ENCODE peak calls at places on chromosomes 16 and 17, in nine cellular contexts. R is colonic mucosa; G is ovary; T is breast epithelium; X is CD8-positive, alpha-beta T cell; O is Caco-2; D is GM23338; F is mucosa of descending colon; V is fibroblast of pulmonary artery. P is an unnamed sample.

GRCh38 chr17:61124562-61124961 is 275.1 kb upstream of the TBX2 start:
- DNase-seq in G (no peak), X (no peak), V (no peak), D (no peak), F (no peak), O (no peak), T (no peak), R (no peak), P (no peak)

GRCh38 chr17:4497101-4497824 is 1.4 kb upstream of the SPNS2 start:
- DNase-seq in O (no peak), T (no peak), R (no peak), D (no peak), F (no peak), X (no peak), V (no peak), G (no peak), P (no peak)

GRCh38 chr17:16933317-16934132 is 38.4 kb downstream of the TNFRSF13B start:
- DNase-seq in G (no peak), X (no peak), D (no peak), R (no peak), V (no peak), F (no peak), T (peak), O (no peak), P (no peak)

GRCh38 chr17:17944253-17944652 is 27.9 kb downstream of the TOM1L2 start:
- DNase-seq in X (no peak), D (no peak), G (no peak), R (no peak), T (no peak), F (no peak), O (no peak), V (no peak), P (no peak)

GRCh38 chr17:4772235-4772613 is 538 bp downstream of the TM4SF5 start:
- DNase-seq in V (no peak), G (no peak), D (no peak), O (no peak), T (no peak), X (no peak), R (peak), F (no peak), P (no peak)

GRCh38 chr17:75262112-75262606 is 480 bp downstream of the MRPS7 start:
- DNase-seq in T (no peak), D (peak), R (peak), O (no peak), V (no peak), G (no peak), X (no peak), F (no peak), P (no peak)

GRCh38 chr16:138049-138417 is 440 bp downstream of the NPRL3 start:
- DNase-seq in T (no peak), D (peak), V (no peak), O (peak), X (peak), G (peak), R (no peak), F (peak), P (no peak)

GRCh38 chr16:12501727-12502457 is 301.8 kb downstream of the CPPED1 start:
- DNase-seq in O (peak), T (no peak), R (no peak), V (no peak), F (no peak), X (no peak), D (no peak), G (no peak), P (no peak)

GRCh38 chr17:60640503-60640902 is 37.1 kb upstream of the BCAS3 start:
- DNase-seq in O (peak), D (peak), V (peak), T (no peak), X (no peak), F (no peak), R (no peak), G (no peak), P (no peak)

GRCh38 chr16:81500833-81501521 is 56.4 kb downstream of the CMIP start:
- DNase-seq in T (no peak), V (no peak), G (no peak), X (no peak), D (no peak), R (no peak), O (no peak), F (peak), P (no peak)

GRCh38 chr16:83781-84615 is 6.0 kb downstream of the MPG start:
- DNase-seq in X (no peak), V (peak), O (no peak), D (no peak), F (no peak), G (no peak), R (no peak), T (no peak), P (no peak)

GRCh38 chr17:29722411-29723198 is 99.9 kb upstream of the CORO6 start:
- DNase-seq in V (peak), O (peak), X (peak), D (no peak), R (peak), G (peak), T (no peak), F (no peak), P (no peak)

GRCh38 chr17:64006361-64007088 is 8.4 kb downstream of the PRR29 start:
- DNase-seq in D (no peak), O (no peak), T (no peak), G (no peak), R (peak), X (no peak), V (no peak), F (no peak), P (no peak)

DNA sequence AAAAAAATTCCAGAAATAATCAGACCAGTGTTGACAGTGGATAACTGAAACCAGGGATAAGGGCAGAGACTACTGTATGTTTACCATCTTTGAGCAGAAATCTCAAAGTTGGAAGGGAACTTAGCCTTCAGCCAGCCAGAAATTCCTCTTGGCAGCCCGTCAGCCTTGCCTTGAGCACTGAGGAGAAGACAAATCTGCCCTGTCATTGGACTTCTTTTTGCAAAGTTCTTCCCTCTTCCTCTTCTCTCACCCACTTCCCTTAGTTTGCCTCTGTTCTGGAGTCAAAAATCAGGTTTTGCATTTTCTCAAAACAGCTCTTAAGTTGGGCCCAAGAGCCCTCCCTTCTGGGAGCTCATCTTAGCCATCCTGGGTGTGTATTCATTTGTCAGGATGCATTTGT is 6.2 kb downstream of the TUFM start:
- DNase-seq in G (no peak), F (no peak), V (no peak), D (no peak), R (no peak), X (no peak), O (no peak), T (no peak), P (no peak)
- TF ChIP-seq CTCF in G (no peak), F (no peak), V (no peak), D (no peak), R (no peak), X (no peak), O (no peak), T (no peak), P (no peak)

GRCh38 chr16:5354645-5355044 is 257.1 kb upstream of the EEF2KMT start:
- DNase-seq in R (no peak), G (no peak), O (no peak), F (no peak), D (no peak), T (no peak), X (no peak), V (no peak), P (no peak)
- TF ChIP-seq CTCF in R (no peak), G (no peak), O (no peak), F (no peak), D (no peak), T (no peak), X (no peak), V (no peak), P (no peak)

DNA sequence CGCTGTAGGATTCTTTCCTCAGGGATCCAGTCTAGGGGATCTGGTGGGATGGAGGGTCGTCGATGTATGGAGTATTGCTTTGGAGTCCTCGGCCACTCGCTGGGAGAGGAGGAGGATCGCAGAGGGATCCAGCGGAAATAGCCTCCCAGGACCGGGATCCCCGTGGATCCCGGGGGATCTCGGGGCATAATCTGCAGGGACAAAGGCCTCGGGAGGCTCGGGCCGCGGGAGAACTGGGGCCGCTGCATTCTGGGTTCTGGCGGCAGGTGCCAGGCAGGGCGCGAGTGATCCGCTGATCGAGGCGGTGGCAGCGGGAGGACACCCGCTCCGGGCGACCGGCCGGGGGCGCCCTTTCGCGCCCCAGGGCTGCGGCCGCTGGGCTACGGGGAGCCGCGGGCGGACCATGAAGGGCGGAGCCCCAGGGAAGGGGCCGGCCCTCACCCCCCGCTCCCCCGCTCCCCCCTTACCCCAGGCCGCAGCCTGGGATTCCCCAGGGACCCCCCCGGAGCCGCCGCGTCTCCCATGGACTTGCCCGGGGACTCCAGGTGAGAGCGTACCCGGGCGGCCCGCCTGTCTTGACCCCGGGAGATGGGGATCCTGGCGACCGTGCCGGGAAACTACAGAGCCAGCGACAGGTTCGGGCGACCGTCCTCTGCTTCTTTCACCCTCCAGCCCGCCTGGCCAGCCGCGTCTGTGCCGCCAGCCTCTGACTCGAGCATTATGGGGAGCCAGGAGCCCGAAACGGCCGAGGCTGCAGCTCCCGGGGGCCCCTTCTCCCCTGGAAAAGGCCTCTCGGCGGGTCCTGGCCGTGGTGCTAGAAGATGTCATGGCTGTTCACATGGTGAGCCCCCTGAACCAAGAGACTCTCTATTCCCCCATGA is 604 bp downstream of the PRR14 start:
- DNase-seq in T (peak), D (peak), F (peak), X (peak), O (peak), V (peak), G (peak), R (peak), P (peak)
- TF ChIP-seq CTCF in T (no peak), D (peak), F (peak), X (peak), O (peak), V (peak), G (peak), R (peak), P (no peak)

GRCh38 chr17:42577140-42577531 is 393 bp downstream of the PSMC3IP start:
- DNase-seq in R (no peak), F (no peak), V (no peak), D (peak), T (no peak), O (no peak), X (no peak), G (no peak), P (no peak)

GRCh38 chr17:42574463-42574862 is 3.1 kb downstream of the PSMC3IP start:
- DNase-seq in V (no peak), X (no peak), T (no peak), G (no peak), R (no peak), D (no peak), F (no peak), O (no peak), P (no peak)

GRCh38 chr17:42579794-42580551 is 2.4 kb upstream of the PSMC3IP start:
- DNase-seq in G (no peak), T (no peak), O (no peak), R (no peak), D (no peak), F (no peak), V (no peak), X (no peak), P (no peak)

GRCh38 chr17:42578282-42578869 is 847 bp upstream of the PSMC3IP start:
- DNase-seq in R (peak), F (peak), V (peak), T (no peak), G (peak), D (peak), O (peak), X (peak), P (peak)

GRCh38 chr17:42577532-42578281 is at the start of gene PSMC3IP:
- DNase-seq in D (peak), O (peak), G (peak), V (peak), R (peak), X (peak), T (peak), F (peak), P (peak)
- TF ChIP-seq CTCF in D (peak), O (peak), G (peak), V (peak), R (no peak), X (no peak), T (peak), F (peak), P (no peak)

GRCh38 chr17:80477647-80478478 is 1.5 kb upstream of the NPTX1 start:
- DNase-seq in G (peak), O (no peak), D (peak), F (no peak), T (no peak), V (peak), X (peak), R (no peak), P (no peak)
- TF ChIP-seq CTCF in G (peak), O (no peak), D (peak), F (no peak), T (peak), V (peak), X (no peak), R (no peak), P (no peak)

DNA sequence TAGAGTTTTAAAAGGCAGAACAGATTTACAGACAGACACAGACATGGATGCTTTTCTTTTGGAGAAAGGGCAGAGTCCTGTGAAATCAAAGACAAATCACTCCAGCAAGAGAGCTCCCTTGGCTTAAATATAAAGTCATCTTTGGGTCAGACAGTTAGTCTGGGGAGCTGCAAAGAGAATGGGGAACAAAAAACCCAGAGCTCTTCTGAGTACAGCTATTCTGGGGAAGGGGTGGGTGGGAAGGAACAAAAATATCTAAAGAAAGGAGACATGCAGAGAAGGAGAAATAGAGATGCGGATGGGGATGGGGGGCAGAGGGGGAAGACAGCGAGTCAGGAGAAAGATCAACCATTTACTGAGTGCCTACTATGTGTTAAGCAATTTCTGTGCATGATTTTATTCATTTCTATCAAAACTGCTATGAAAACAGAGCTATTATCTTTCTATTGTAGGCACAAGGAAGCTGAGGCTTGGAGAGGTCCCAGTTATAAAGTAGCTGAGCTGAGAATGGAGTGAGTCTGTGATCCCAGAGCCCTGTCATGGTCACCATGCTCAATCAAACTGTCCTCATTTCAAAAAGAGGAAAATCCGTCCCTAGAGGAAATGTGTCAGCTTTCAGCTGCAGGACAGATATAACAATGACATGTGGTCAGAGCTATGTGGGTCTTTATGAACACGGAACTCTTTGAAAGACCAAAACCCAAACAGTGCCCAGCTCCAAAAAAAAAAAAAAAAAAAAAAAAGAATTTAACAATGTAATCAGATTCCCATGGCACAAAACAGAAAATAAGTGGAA is 266.3 kb downstream of the XYLT1 start:
- DNase-seq in R (no peak), X (no peak), O (no peak), F (no peak), V (no peak), T (no peak), G (no peak), D (no peak), P (no peak)
- TF ChIP-seq CTCF in R (no peak), X (no peak), O (no peak), F (no peak), V (no peak), T (no peak), G (no peak), D (no peak), P (no peak)

GRCh38 chr16:8236816-8237215 is 353.5 kb downstream of the TMEM114 start:
- DNase-seq in D (no peak), R (no peak), G (no peak), F (no peak), X (no peak), O (no peak), V (no peak), T (no peak), P (no peak)
- TF ChIP-seq CTCF in D (no peak), R (no peak), G (no peak), F (no peak), X (no peak), O (no peak), V (no peak), T (no peak), P (no peak)

GRCh38 chr17:56960596-56961538 is at the start of gene COIL:
- DNase-seq in G (peak), O (peak), F (peak), D (peak), V (peak), T (peak), X (peak), R (peak), P (peak)

GRCh38 chr17:56956992-56957391 is 3.9 kb downstream of the COIL start:
- DNase-seq in D (no peak), F (no peak), X (no peak), V (no peak), G (no peak), T (no peak), O (no peak), R (no peak), P (no peak)
- TF ChIP-seq CTCF in D (no peak), F (no peak), X (no peak), V (no peak), G (no peak), T (no peak), O (no peak), R (no peak), P (no peak)

GRCh38 chr16:55444754-55445485 is 34.1 kb upstream of the MMP2 start:
- DNase-seq in O (no peak), V (no peak), T (no peak), D (no peak), G (no peak), X (no peak), R (peak), F (peak), P (no peak)
- TF ChIP-seq CTCF in O (no peak), V (no peak), T (no peak), D (no peak), G (no peak), X (no peak), R (no peak), F (no peak), P (no peak)

P was measured in omental fat pad.